ENCODE peak calls at places on chromosomes 4 and X, in six cellular contexts. X is islet precursor cell; F is cardiac fibroblast; U is SW480; M is activated naive CD4-positive, alpha-beta T cell; A is iPS-NIHi11. K is an unnamed sample.

GRCh38 chr4:89838005-89838404 is 1.0 kb upstream of the SNCA start:
- DNase-seq in F (no peak), A (peak; percentile 56), X (peak; percentile 60), U (no peak), M (no peak), K (no peak)

GRCh38 chrX:68252664-68253063 is 180.6 kb downstream of the OPHN1 start:
- DNase-seq in U (no peak), X (no peak), A (no peak), M (no peak), F (no peak), K (no peak)

GRCh38 chrX:9258346-9259104 is 206.3 kb upstream of the TBL1X start:
- DNase-seq in F (no peak), X (no peak), M (no peak), U (no peak), A (no peak), K (no peak)

GRCh38 chrX:86133761-86134160 is 14.5 kb upstream of the DACH2 start:
- DNase-seq in F (peak; percentile 42), X (no peak), U (peak; percentile 11), A (no peak), M (no peak), K (peak; percentile 2)

GRCh38 chrX:149829751-149830191 is 48.0 kb downstream of the MAGEA9 start:
- DNase-seq in M (no peak), A (no peak), U (no peak), X (peak; percentile 77), F (peak; percentile 50), K (peak; percentile 43)

GRCh38 chr4:102404551-102404969 is 59.3 kb upstream of the SLC39A8 start:
- DNase-seq in F (peak; percentile 40), U (no peak), X (no peak), A (no peak), M (no peak), K (no peak)

GRCh38 chrX:17464196-17464595 is 89.2 kb downstream of the NHS start:
- DNase-seq in U (no peak), A (no peak), F (peak; percentile 50), X (peak; percentile 56), M (no peak), K (no peak)

GRCh38 chr4:66906314-66906713 is 639.0 kb downstream of the CENPC start:
- DNase-seq in X (no peak), U (peak; percentile 1), F (no peak), A (peak; percentile 18), M (no peak), K (no peak)

GRCh38 chr4:88981571-88981970 is 75.4 kb downstream of the FAM13A start:
- DNase-seq in X (no peak), A (no peak), M (no peak), U (no peak), F (no peak), K (peak; percentile 62)

GRCh38 chr4:168784786-168785461 is 225.1 kb downstream of the CBR4 start:
- DNase-seq in F (peak; percentile 47), A (peak; percentile 34), X (peak; percentile 91), U (peak; percentile 25), M (no peak), K (peak; percentile 68)

GRCh38 chrX:18098704-18099103 is 122.0 kb downstream of the BEND2 start:
- DNase-seq in M (no peak), U (no peak), F (no peak), A (peak; percentile 7), X (peak; percentile 66), K (no peak)

GRCh38 chrX:48648299-48648698 is 35.3 kb upstream of the WAS start:
- DNase-seq in X (no peak), M (no peak), U (peak; percentile 64), F (peak; percentile 64), A (peak; percentile 32), K (peak; percentile 53)

GRCh38 chrX:5458300-5458699 is 770.4 kb downstream of the NLGN4X start:
- DNase-seq in M (no peak), F (no peak), A (peak; percentile 3), X (no peak), U (peak; percentile 3), K (no peak)

GRCh38 chr4:30865676-30866075 is 145.5 kb downstream of the PCDH7 start:
- DNase-seq in U (no peak), X (no peak), A (no peak), F (no peak), M (no peak), K (no peak)

GRCh38 chr4:19983072-19983471 is 268.6 kb upstream of the SLIT2 start:
- DNase-seq in A (no peak), X (no peak), M (no peak), U (no peak), F (peak; percentile 98), K (peak; percentile 95)

GRCh38 chrX:85084770-85085393 is 81.2 kb downstream of the APOOL start:
- DNase-seq in X (no peak), F (peak; percentile 57), M (no peak), A (peak; percentile 23), U (peak; percentile 11), K (peak; percentile 22)

GRCh38 chr4:179465131-179465797 is 2023.0 kb upstream of the AGA start:
- DNase-seq in F (peak; percentile 12), X (no peak), A (peak; percentile 17), M (no peak), U (no peak), K (no peak)

GRCh38 chrX:118056870-118057269 is 59.7 kb downstream of the KLHL13 start:
- DNase-seq in F (no peak), A (no peak), U (no peak), M (no peak), X (no peak), K (no peak)

GRCh38 chr4:185112104-185112503 is 31.0 kb upstream of the SLC25A4 start:
- DNase-seq in M (no peak), X (peak; percentile 88), A (peak; percentile 50), F (peak; percentile 97), U (peak; percentile 90), K (peak; percentile 96)

GRCh38 chrX:46317158-46317557 is 228.1 kb downstream of the ZNF674 start:
- DNase-seq in F (no peak), M (no peak), U (peak; percentile 81), X (no peak), A (no peak), K (no peak)

GRCh38 chr4:86043755-86044592 is 315.9 kb downstream of the MAPK10 start:
- DNase-seq in X (no peak), A (peak; percentile 19), U (peak; percentile 2), F (peak; percentile 82), M (no peak), K (peak; percentile 53)

GRCh38 chrX:118367338-118367737 is 21.4 kb downstream of the WDR44 start:
- DNase-seq in M (no peak), X (no peak), A (no peak), F (no peak), U (no peak), K (no peak)

GRCh38 chr4:153257151-153257620 is 52.9 kb downstream of the TRIM2 start:
- DNase-seq in U (no peak), F (peak; percentile 59), M (no peak), A (peak; percentile 58), X (peak; percentile 94), K (peak; percentile 75)

GRCh38 chr4:52977252-52977651 is 115.1 kb downstream of the RASL11B start:
- DNase-seq in M (no peak), X (no peak), A (no peak), U (no peak), F (no peak), K (no peak)

GRCh38 chr4:159129822-159130550 is 27.1 kb downstream of the RAPGEF2 start:
- DNase-seq in U (no peak), X (peak; percentile 90), A (no peak), F (no peak), M (no peak), K (no peak)

GRCh38 chr4:19614171-19614570 is 637.5 kb upstream of the SLIT2 start:
- DNase-seq in F (peak; percentile 36), A (no peak), M (no peak), U (no peak), X (no peak), K (no peak)

GRCh38 chr4:4869380-4869723 is 9.9 kb downstream of the MSX1 start:
- DNase-seq in X (no peak), F (no peak), M (no peak), U (no peak), A (no peak), K (no peak)

GRCh38 chr4:144302704-144303536 is 162.4 kb upstream of the GYPA start:
- DNase-seq in X (no peak), F (no peak), A (no peak), M (no peak), U (no peak), K (no peak)

GRCh38 chrX:69493766-69494165 is 10.4 kb upstream of the NALF2 start:
- DNase-seq in A (no peak), F (no peak), M (no peak), U (no peak), X (no peak), K (no peak)

GRCh38 chr4:186554485-186554884 is 882 bp downstream of the MTNR1A start:
- DNase-seq in X (peak; percentile 73), F (peak; percentile 36), U (peak; percentile 74), M (no peak), A (peak; percentile 57), K (peak; percentile 8)

GRCh38 chr4:22458112-22458511 is 57.8 kb downstream of the ADGRA3 start:
- DNase-seq in F (no peak), M (no peak), X (peak; percentile 87), A (peak; percentile 23), U (no peak), K (no peak)

GRCh38 chrX:5650904-5651303 is 577.8 kb downstream of the NLGN4X start:
- DNase-seq in F (no peak), U (no peak), X (no peak), A (no peak), M (no peak), K (no peak)